ENCODE peak calls at places on chromosomes 3 and 15, in nine cellular contexts. One of them, this sample, is unnamed.

GRCh38 chr3:61618871-61619270 is 57.5 kb downstream of the PTPRG start:
- DNase-seq in right atrium auricular region: no peak
- DNase-seq in hepatic stellate cell: no peak
- DNase-seq in stimulated activated CD8-positive, alpha-beta memory T cell treated with anti-CD3 and anti-CD28 coated beads, Interleukin-7, amount 100 ng/mL, for 4 hours: no peak
- DNase-seq in adrenal gland: no peak
- DNase-seq in fibroblast of gingiva: no peak
- DNase-seq in SHP77 treated with DMSO at 0.1 percent for 48 hours: no peak
- DNase-seq in SIG-M5: no peak
- DNase-seq in amniotic stem cell: no peak
- DNase-seq in this sample: no peak

GRCh38 chr3:67719333-67719732 is 64.9 kb upstream of the SUCLG2 start:
- DNase-seq in right atrium auricular region: no peak
- DNase-seq in hepatic stellate cell: peak
- DNase-seq in stimulated activated CD8-positive, alpha-beta memory T cell treated with anti-CD3 and anti-CD28 coated beads, Interleukin-7, amount 100 ng/mL, for 4 hours: no peak
- DNase-seq in adrenal gland: no peak
- DNase-seq in fibroblast of gingiva: no peak
- DNase-seq in SHP77 treated with DMSO at 0.1 percent for 48 hours: no peak
- DNase-seq in SIG-M5: no peak
- DNase-seq in amniotic stem cell: no peak
- DNase-seq in this sample: no peak

GRCh38 chr15:81785679-81786078 is 260.1 kb downstream of the MEX3B start:
- DNase-seq in right atrium auricular region: no peak
- DNase-seq in hepatic stellate cell: no peak
- DNase-seq in stimulated activated CD8-positive, alpha-beta memory T cell treated with anti-CD3 and anti-CD28 coated beads, Interleukin-7, amount 100 ng/mL, for 4 hours: no peak
- DNase-seq in adrenal gland: no peak
- DNase-seq in fibroblast of gingiva: no peak
- DNase-seq in SHP77 treated with DMSO at 0.1 percent for 48 hours: no peak
- DNase-seq in SIG-M5: no peak
- DNase-seq in amniotic stem cell: no peak
- DNase-seq in this sample: no peak

GRCh38 chr3:133910422-133910821 is 14.7 kb upstream of the RAB6B start:
- DNase-seq in right atrium auricular region: no peak
- DNase-seq in hepatic stellate cell: no peak
- DNase-seq in stimulated activated CD8-positive, alpha-beta memory T cell treated with anti-CD3 and anti-CD28 coated beads, Interleukin-7, amount 100 ng/mL, for 4 hours: no peak
- DNase-seq in adrenal gland: no peak
- DNase-seq in fibroblast of gingiva: no peak
- DNase-seq in SHP77 treated with DMSO at 0.1 percent for 48 hours: no peak
- DNase-seq in SIG-M5: no peak
- DNase-seq in amniotic stem cell: no peak
- DNase-seq in this sample: no peak

GRCh38 chr15:23912191-23912590 is 225.1 kb upstream of the NDN start:
- DNase-seq in right atrium auricular region: no peak
- DNase-seq in hepatic stellate cell: no peak
- DNase-seq in stimulated activated CD8-positive, alpha-beta memory T cell treated with anti-CD3 and anti-CD28 coated beads, Interleukin-7, amount 100 ng/mL, for 4 hours: no peak
- DNase-seq in adrenal gland: no peak
- DNase-seq in fibroblast of gingiva: no peak
- DNase-seq in SHP77 treated with DMSO at 0.1 percent for 48 hours: peak
- DNase-seq in SIG-M5: no peak
- DNase-seq in amniotic stem cell: no peak
- DNase-seq in this sample: no peak

GRCh38 chr3:186540444-186541226 is 3.5 kb downstream of the CRYGS start:
- DNase-seq in right atrium auricular region: peak
- DNase-seq in hepatic stellate cell: peak
- DNase-seq in stimulated activated CD8-positive, alpha-beta memory T cell treated with anti-CD3 and anti-CD28 coated beads, Interleukin-7, amount 100 ng/mL, for 4 hours: peak
- DNase-seq in adrenal gland: peak
- DNase-seq in fibroblast of gingiva: peak
- DNase-seq in SHP77 treated with DMSO at 0.1 percent for 48 hours: peak
- DNase-seq in SIG-M5: no peak
- DNase-seq in amniotic stem cell: peak
- DNase-seq in this sample: peak

GRCh38 chr3:116849261-116849688 is 139.7 kb downstream of the TUSC7 start:
- DNase-seq in right atrium auricular region: no peak
- DNase-seq in hepatic stellate cell: no peak
- DNase-seq in stimulated activated CD8-positive, alpha-beta memory T cell treated with anti-CD3 and anti-CD28 coated beads, Interleukin-7, amount 100 ng/mL, for 4 hours: no peak
- DNase-seq in adrenal gland: no peak
- DNase-seq in fibroblast of gingiva: no peak
- DNase-seq in SHP77 treated with DMSO at 0.1 percent for 48 hours: no peak
- DNase-seq in SIG-M5: no peak
- DNase-seq in amniotic stem cell: no peak
- DNase-seq in this sample: no peak

GRCh38 chr15:100111103-100112060 is 230.4 kb downstream of the ADAMTS17 start:
- DNase-seq in right atrium auricular region: peak
- DNase-seq in hepatic stellate cell: peak
- DNase-seq in stimulated activated CD8-positive, alpha-beta memory T cell treated with anti-CD3 and anti-CD28 coated beads, Interleukin-7, amount 100 ng/mL, for 4 hours: peak
- DNase-seq in adrenal gland: peak
- DNase-seq in fibroblast of gingiva: peak
- DNase-seq in SHP77 treated with DMSO at 0.1 percent for 48 hours: no peak
- DNase-seq in SIG-M5: no peak
- DNase-seq in amniotic stem cell: no peak
- DNase-seq in this sample: peak

GRCh38 chr3:31399270-31399669 is 133.5 kb upstream of the STT3B start:
- DNase-seq in right atrium auricular region: no peak
- DNase-seq in hepatic stellate cell: no peak
- DNase-seq in stimulated activated CD8-positive, alpha-beta memory T cell treated with anti-CD3 and anti-CD28 coated beads, Interleukin-7, amount 100 ng/mL, for 4 hours: no peak
- DNase-seq in adrenal gland: no peak
- DNase-seq in fibroblast of gingiva: no peak
- DNase-seq in SHP77 treated with DMSO at 0.1 percent for 48 hours: no peak
- DNase-seq in SIG-M5: no peak
- DNase-seq in amniotic stem cell: no peak
- DNase-seq in this sample: no peak

GRCh38 chr3:31984321-31984720 is 2.8 kb downstream of the ZNF860 start:
- DNase-seq in right atrium auricular region: no peak
- DNase-seq in hepatic stellate cell: no peak
- DNase-seq in stimulated activated CD8-positive, alpha-beta memory T cell treated with anti-CD3 and anti-CD28 coated beads, Interleukin-7, amount 100 ng/mL, for 4 hours: no peak
- DNase-seq in adrenal gland: no peak
- DNase-seq in fibroblast of gingiva: no peak
- DNase-seq in SHP77 treated with DMSO at 0.1 percent for 48 hours: no peak
- DNase-seq in SIG-M5: no peak
- DNase-seq in amniotic stem cell: no peak
- DNase-seq in this sample: no peak

GRCh38 chr3:79517766-79518413 is 249.9 kb downstream of the ROBO1 start:
- DNase-seq in right atrium auricular region: no peak
- DNase-seq in hepatic stellate cell: no peak
- DNase-seq in stimulated activated CD8-positive, alpha-beta memory T cell treated with anti-CD3 and anti-CD28 coated beads, Interleukin-7, amount 100 ng/mL, for 4 hours: no peak
- DNase-seq in adrenal gland: no peak
- DNase-seq in fibroblast of gingiva: peak
- DNase-seq in SHP77 treated with DMSO at 0.1 percent for 48 hours: peak
- DNase-seq in SIG-M5: no peak
- DNase-seq in amniotic stem cell: no peak
- DNase-seq in this sample: peak